ENCODE peak calls at places on chromosomes 16 and 17, in ten cellular contexts. B, W, J, C, X, L, G, D, E and S are unnamed samples.

GRCh38 chr17:82775033-82775823 is 23.4 kb downstream of the TBCD start:
- DNase-seq in W (peak), B (peak), G (peak), X (peak), E (peak), C (peak), D (peak), J (peak), L (peak), S (peak)

GRCh38 chr17:8289103-8289397 is 580 bp downstream of the RANGRF start:
- DNase-seq in B (peak), X (no peak), D (no peak), W (peak), G (no peak), C (no peak), L (no peak), J (no peak), E (no peak), S (no peak)

GRCh38 chr17:80827646-80828643 is 163.7 kb upstream of the CHMP6 start:
- DNase-seq in D (peak), G (no peak), L (peak), X (no peak), J (no peak), C (no peak), W (no peak), B (peak), E (no peak), S (no peak)

GRCh38 chr17:5580974-5581373 is 3.3 kb downstream of the NLRP1 start:
- DNase-seq in E (no peak), G (no peak), L (no peak), B (no peak), J (no peak), D (no peak), X (no peak), W (no peak), C (no peak), S (no peak)

GRCh38 chr17:38498353-38498752 is 70.1 kb downstream of the ARHGAP23 start:
- DNase-seq in C (no peak), J (no peak), W (no peak), G (no peak), X (no peak), B (no peak), D (no peak), E (no peak), L (no peak), S (no peak)

GRCh38 chr16:28596840-28597691 is at the start of gene SULT1A2:
- DNase-seq in D (peak), W (no peak), G (no peak), L (peak), C (no peak), J (no peak), B (no peak), X (no peak), E (no peak), S (no peak)

GRCh38 chr17:165939-166338 is 15.5 kb downstream of the DOC2B start:
- DNase-seq in W (no peak), C (no peak), X (no peak), E (no peak), L (no peak), G (no peak), B (no peak), J (no peak), D (no peak), S (no peak)

GRCh38 chr17:1055751-1056645 is 59.1 kb downstream of the TIMM22 start:
- DNase-seq in E (no peak), L (no peak), B (no peak), X (peak), W (peak), D (peak), J (peak), G (peak), C (peak), S (peak)

GRCh38 chr17:74213897-74214386 is 571 bp downstream of the TTYH2 start:
- DNase-seq in G (no peak), B (no peak), W (no peak), C (no peak), D (no peak), L (no peak), E (peak), J (no peak), X (no peak), S (no peak)

GRCh38 chr16:11819798-11820197 is 22.7 kb upstream of the ZC3H7A start:
- DNase-seq in W (no peak), L (no peak), D (no peak), B (no peak), G (no peak), C (no peak), X (no peak), E (no peak), J (no peak), S (no peak)

GRCh38 chr16:17768257-17768656 is 297.5 kb upstream of the XYLT1 start:
- DNase-seq in C (no peak), B (no peak), X (peak), J (no peak), G (no peak), D (peak), E (no peak), L (no peak), W (no peak), S (peak)

GRCh38 chr17:67293251-67294203 is 48.5 kb upstream of the HELZ start:
- DNase-seq in L (peak), E (no peak), J (peak), G (peak), B (peak), X (peak), W (peak), D (no peak), C (peak), S (no peak)

GRCh38 chr16:84340305-84341040 is 27.9 kb upstream of the ATP2C2 start:
- DNase-seq in E (no peak), W (no peak), C (no peak), L (peak), X (peak), D (no peak), B (no peak), G (peak), J (no peak), S (no peak)

GRCh38 chr17:50173335-50173941 is 7.6 kb downstream of the SGCA start:
- DNase-seq in W (no peak), D (peak), L (no peak), C (peak), B (no peak), X (peak), J (no peak), E (no peak), G (no peak), S (peak)

GRCh38 chr17:2962729-2963128 is 100.7 kb downstream of the OR1D5 start:
- DNase-seq in L (peak), C (no peak), E (no peak), W (no peak), B (no peak), J (no peak), X (no peak), G (no peak), D (no peak), S (no peak)

GRCh38 chr16:17273142-17273561 is 197.6 kb downstream of the XYLT1 start:
- DNase-seq in W (no peak), X (peak), E (no peak), B (no peak), J (no peak), G (no peak), C (peak), L (no peak), D (peak), S (peak)

GRCh38 chr17:4870850-4871249 is 28.5 kb upstream of the C17orf107 start:
- DNase-seq in X (no peak), D (no peak), L (no peak), J (no peak), B (no peak), W (no peak), E (no peak), C (no peak), G (no peak), S (no peak)